ENCODE peak calls at places on chromosome 21, in nine cellular contexts. One of them, this sample, is unnamed.

GRCh38 chr21:32137266-32137665 is 141.6 kb downstream of the MIS18A start:
- DNase-seq in SK-N-MC: peak; percentile 10
- DNase-seq in naive thymus-derived CD4-positive, alpha-beta T cell: no peak
- DNase-seq in thyroid gland: no peak
- DNase-seq in uterus: no peak
- DNase-seq in fibroblast of lung: no peak
- DNase-seq in IMR-90: no peak
- DNase-seq in CD8-positive, alpha-beta memory T cell: no peak
- DNase-seq in Peyer's patch: no peak
- DNase-seq in this sample: peak; percentile 23

GRCh38 chr21:35163381-35163780 is 114.3 kb upstream of the RUNX1 start:
- DNase-seq in SK-N-MC: no peak
- DNase-seq in naive thymus-derived CD4-positive, alpha-beta T cell: no peak
- DNase-seq in thyroid gland: no peak
- DNase-seq in uterus: no peak
- DNase-seq in fibroblast of lung: peak; percentile 28
- DNase-seq in IMR-90: peak; percentile 59
- DNase-seq in CD8-positive, alpha-beta memory T cell: no peak
- DNase-seq in Peyer's patch: no peak
- DNase-seq in this sample: no peak

GRCh38 chr21:35643176-35643575 is 417.1 kb downstream of the SETD4 start:
- DNase-seq in SK-N-MC: no peak
- DNase-seq in naive thymus-derived CD4-positive, alpha-beta T cell: no peak
- DNase-seq in thyroid gland: no peak
- DNase-seq in uterus: no peak
- DNase-seq in fibroblast of lung: peak; percentile 42
- DNase-seq in IMR-90: peak; percentile 39
- DNase-seq in CD8-positive, alpha-beta memory T cell: no peak
- DNase-seq in Peyer's patch: no peak
- DNase-seq in this sample: no peak

GRCh38 chr21:41962425-41962966 is 8.7 kb upstream of the C2CD2 start:
- DNase-seq in SK-N-MC: no peak
- DNase-seq in naive thymus-derived CD4-positive, alpha-beta T cell: no peak
- DNase-seq in thyroid gland: no peak
- DNase-seq in uterus: no peak
- DNase-seq in fibroblast of lung: no peak
- DNase-seq in IMR-90: no peak
- DNase-seq in CD8-positive, alpha-beta memory T cell: no peak
- DNase-seq in Peyer's patch: no peak
- DNase-seq in this sample: no peak

GRCh38 chr21:31446206-31446900 is 102.3 kb upstream of the TIAM1 start:
- DNase-seq in SK-N-MC: no peak
- DNase-seq in naive thymus-derived CD4-positive, alpha-beta T cell: peak; percentile 66
- DNase-seq in thyroid gland: no peak
- DNase-seq in uterus: no peak
- DNase-seq in fibroblast of lung: no peak
- DNase-seq in IMR-90: no peak
- DNase-seq in CD8-positive, alpha-beta memory T cell: no peak
- DNase-seq in Peyer's patch: peak; percentile 32
- DNase-seq in this sample: no peak

GRCh38 chr21:41171210-41171609 is 3.2 kb downstream of the BACE2 start:
- DNase-seq in SK-N-MC: no peak
- DNase-seq in naive thymus-derived CD4-positive, alpha-beta T cell: no peak
- DNase-seq in thyroid gland: peak; percentile 84
- DNase-seq in uterus: no peak
- DNase-seq in fibroblast of lung: no peak
- DNase-seq in IMR-90: no peak
- DNase-seq in CD8-positive, alpha-beta memory T cell: no peak
- DNase-seq in Peyer's patch: no peak
- DNase-seq in this sample: no peak

GRCh38 chr21:24225432-24225831 is 1381.8 kb downstream of the MRPL39 start:
- DNase-seq in SK-N-MC: no peak
- DNase-seq in naive thymus-derived CD4-positive, alpha-beta T cell: no peak
- DNase-seq in thyroid gland: no peak
- DNase-seq in uterus: no peak
- DNase-seq in fibroblast of lung: peak; percentile 26
- DNase-seq in IMR-90: peak; percentile 87
- DNase-seq in CD8-positive, alpha-beta memory T cell: no peak
- DNase-seq in Peyer's patch: no peak
- DNase-seq in this sample: peak; percentile 4

GRCh38 chr21:30194701-30195299 is 21.1 kb downstream of the CLDN8 start:
- DNase-seq in SK-N-MC: peak; percentile 56
- DNase-seq in naive thymus-derived CD4-positive, alpha-beta T cell: no peak
- DNase-seq in thyroid gland: no peak
- DNase-seq in uterus: no peak
- DNase-seq in fibroblast of lung: peak; percentile 15
- DNase-seq in IMR-90: no peak
- DNase-seq in CD8-positive, alpha-beta memory T cell: no peak
- DNase-seq in Peyer's patch: no peak
- DNase-seq in this sample: peak; percentile 31

GRCh38 chr21:31570824-31571425 is 88.6 kb upstream of the SOD1 start:
- DNase-seq in SK-N-MC: no peak
- DNase-seq in naive thymus-derived CD4-positive, alpha-beta T cell: no peak
- DNase-seq in thyroid gland: no peak
- DNase-seq in uterus: no peak
- DNase-seq in fibroblast of lung: no peak
- DNase-seq in IMR-90: no peak
- DNase-seq in CD8-positive, alpha-beta memory T cell: no peak
- DNase-seq in Peyer's patch: no peak
- DNase-seq in this sample: no peak

GRCh38 chr21:33686386-33686785 is 44.1 kb downstream of the ITSN1 start:
- DNase-seq in SK-N-MC: no peak
- DNase-seq in naive thymus-derived CD4-positive, alpha-beta T cell: no peak
- DNase-seq in thyroid gland: no peak
- DNase-seq in uterus: no peak
- DNase-seq in fibroblast of lung: no peak
- DNase-seq in IMR-90: no peak
- DNase-seq in CD8-positive, alpha-beta memory T cell: no peak
- DNase-seq in Peyer's patch: no peak
- DNase-seq in this sample: no peak

GRCh38 chr21:15028186-15028585 is 36.6 kb downstream of the NRIP1 start:
- DNase-seq in SK-N-MC: peak; percentile 89
- DNase-seq in naive thymus-derived CD4-positive, alpha-beta T cell: no peak
- DNase-seq in thyroid gland: no peak
- DNase-seq in uterus: no peak
- DNase-seq in fibroblast of lung: no peak
- DNase-seq in IMR-90: no peak
- DNase-seq in CD8-positive, alpha-beta memory T cell: no peak
- DNase-seq in Peyer's patch: no peak
- DNase-seq in this sample: no peak

GRCh38 chr21:38661296-38662223 is 144.2 kb upstream of the ETS2 start:
- DNase-seq in SK-N-MC: no peak
- DNase-seq in naive thymus-derived CD4-positive, alpha-beta T cell: peak; percentile 2
- DNase-seq in thyroid gland: peak; percentile 10
- DNase-seq in uterus: peak; percentile 31
- DNase-seq in fibroblast of lung: peak; percentile 80
- DNase-seq in IMR-90: peak; percentile 62
- DNase-seq in CD8-positive, alpha-beta memory T cell: no peak
- DNase-seq in Peyer's patch: no peak
- DNase-seq in this sample: no peak

GRCh38 chr21:35428489-35428888 is 379.4 kb upstream of the RUNX1 start:
- DNase-seq in SK-N-MC: no peak
- DNase-seq in naive thymus-derived CD4-positive, alpha-beta T cell: peak; percentile 68
- DNase-seq in thyroid gland: no peak
- DNase-seq in uterus: no peak
- DNase-seq in fibroblast of lung: no peak
- DNase-seq in IMR-90: no peak
- DNase-seq in CD8-positive, alpha-beta memory T cell: no peak
- DNase-seq in Peyer's patch: no peak
- DNase-seq in this sample: peak; percentile 74

GRCh38 chr21:26447932-26448331 is 125.2 kb downstream of the CYYR1 start:
- DNase-seq in SK-N-MC: no peak
- DNase-seq in naive thymus-derived CD4-positive, alpha-beta T cell: no peak
- DNase-seq in thyroid gland: no peak
- DNase-seq in uterus: no peak
- DNase-seq in fibroblast of lung: no peak
- DNase-seq in IMR-90: no peak
- DNase-seq in CD8-positive, alpha-beta memory T cell: no peak
- DNase-seq in Peyer's patch: no peak
- DNase-seq in this sample: no peak

GRCh38 chr21:46092811-46093667 is 4.9 kb upstream of the COL6A2 start:
- DNase-seq in SK-N-MC: no peak
- DNase-seq in naive thymus-derived CD4-positive, alpha-beta T cell: no peak
- DNase-seq in thyroid gland: no peak
- DNase-seq in uterus: peak; percentile 71
- DNase-seq in fibroblast of lung: no peak
- DNase-seq in IMR-90: no peak
- DNase-seq in CD8-positive, alpha-beta memory T cell: no peak
- DNase-seq in Peyer's patch: no peak
- DNase-seq in this sample: no peak

GRCh38 chr21:46091631-46092025 is 6.3 kb upstream of the COL6A2 start:
- DNase-seq in SK-N-MC: no peak
- DNase-seq in naive thymus-derived CD4-positive, alpha-beta T cell: no peak
- DNase-seq in thyroid gland: no peak
- DNase-seq in uterus: no peak
- DNase-seq in fibroblast of lung: no peak
- DNase-seq in IMR-90: peak; percentile 74
- DNase-seq in CD8-positive, alpha-beta memory T cell: no peak
- DNase-seq in Peyer's patch: no peak
- DNase-seq in this sample: no peak

GRCh38 chr21:46092026-46092764 is 5.7 kb upstream of the COL6A2 start:
- DNase-seq in SK-N-MC: no peak
- DNase-seq in naive thymus-derived CD4-positive, alpha-beta T cell: no peak
- DNase-seq in thyroid gland: no peak
- DNase-seq in uterus: peak; percentile 85
- DNase-seq in fibroblast of lung: peak; percentile 99
- DNase-seq in IMR-90: peak; percentile 99
- DNase-seq in CD8-positive, alpha-beta memory T cell: no peak
- DNase-seq in Peyer's patch: no peak
- DNase-seq in this sample: no peak

GRCh38 chr21:46089285-46089684 is 8.6 kb upstream of the COL6A2 start:
- DNase-seq in SK-N-MC: no peak
- DNase-seq in naive thymus-derived CD4-positive, alpha-beta T cell: no peak
- DNase-seq in thyroid gland: no peak
- DNase-seq in uterus: no peak
- DNase-seq in fibroblast of lung: no peak
- DNase-seq in IMR-90: no peak
- DNase-seq in CD8-positive, alpha-beta memory T cell: no peak
- DNase-seq in Peyer's patch: no peak
- DNase-seq in this sample: no peak

GRCh38 chr21:46091118-46091517 is 6.8 kb upstream of the COL6A2 start:
- DNase-seq in SK-N-MC: no peak
- DNase-seq in naive thymus-derived CD4-positive, alpha-beta T cell: no peak
- DNase-seq in thyroid gland: no peak
- DNase-seq in uterus: no peak
- DNase-seq in fibroblast of lung: no peak
- DNase-seq in IMR-90: no peak
- DNase-seq in CD8-positive, alpha-beta memory T cell: no peak
- DNase-seq in Peyer's patch: no peak
- DNase-seq in this sample: no peak
- H3K27ac ChIP-seq in SK-N-MC: no peak overlapping the region
- H3K27ac ChIP-seq in naive thymus-derived CD4-positive, alpha-beta T cell: no peak overlapping the region
- H3K27ac ChIP-seq in thyroid gland: no peak overlapping the region
- H3K27ac ChIP-seq in uterus: peak overlapping the region; percentile 99
- H3K27ac ChIP-seq in fibroblast of lung: peak overlapping the region; percentile 91
- H3K27ac ChIP-seq in IMR-90: peak overlapping the region; percentile 92
- H3K27ac ChIP-seq in CD8-positive, alpha-beta memory T cell: no peak overlapping the region
- H3K27ac ChIP-seq in Peyer's patch: peak overlapping the region; percentile 75
- H3K27ac ChIP-seq in this sample: no peak overlapping the region

DNA sequence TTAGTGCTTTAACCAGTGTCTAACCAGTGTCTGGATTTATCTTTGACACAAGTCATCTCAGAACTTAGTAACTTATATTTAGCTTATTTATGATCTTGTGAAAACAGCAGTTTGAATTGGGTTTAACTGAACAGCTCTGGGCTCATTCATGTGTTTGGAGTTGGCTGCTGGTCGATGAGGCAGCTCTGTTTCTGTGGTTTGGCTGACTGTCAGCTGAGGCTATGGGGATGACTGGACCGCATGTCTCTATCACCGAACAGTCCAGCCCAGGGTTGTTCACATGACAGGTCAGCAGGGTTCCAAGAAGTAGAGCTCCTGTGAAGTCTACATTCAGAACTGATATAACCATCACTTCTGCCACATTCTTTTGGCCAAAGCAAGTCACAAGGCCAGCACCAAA is 29.1 kb upstream of the C21orf91 start:
- DNase-seq in SK-N-MC: no peak
- DNase-seq in naive thymus-derived CD4-positive, alpha-beta T cell: no peak
- DNase-seq in thyroid gland: no peak
- DNase-seq in uterus: peak; percentile 36
- DNase-seq in fibroblast of lung: peak; percentile 97
- DNase-seq in IMR-90: peak; percentile 97
- DNase-seq in CD8-positive, alpha-beta memory T cell: no peak
- DNase-seq in Peyer's patch: no peak
- DNase-seq in this sample: peak; percentile 26
- H3K4me3 ChIP-seq in SK-N-MC: no peak overlapping the region
- H3K4me3 ChIP-seq in naive thymus-derived CD4-positive, alpha-beta T cell: no peak overlapping the region
- H3K4me3 ChIP-seq in thyroid gland: no peak overlapping the region
- H3K4me3 ChIP-seq in uterus: no peak overlapping the region
- H3K4me3 ChIP-seq in fibroblast of lung: no peak overlapping the region
- H3K4me3 ChIP-seq in IMR-90: no peak overlapping the region
- H3K4me3 ChIP-seq in CD8-positive, alpha-beta memory T cell: no peak overlapping the region
- H3K4me3 ChIP-seq in Peyer's patch: no peak overlapping the region
- H3K4me3 ChIP-seq in this sample: no peak overlapping the region

GRCh38 chr21:43688906-43689305 is 29.5 kb downstream of the RRP1B start:
- DNase-seq in SK-N-MC: no peak
- DNase-seq in naive thymus-derived CD4-positive, alpha-beta T cell: no peak
- DNase-seq in thyroid gland: no peak
- DNase-seq in uterus: no peak
- DNase-seq in fibroblast of lung: no peak
- DNase-seq in IMR-90: no peak
- DNase-seq in CD8-positive, alpha-beta memory T cell: no peak
- DNase-seq in Peyer's patch: no peak
- DNase-seq in this sample: no peak
- H3K36me3 ChIP-seq in SK-N-MC: peaks cover 81% of the 10 kb centered on the region
- H3K36me3 ChIP-seq in naive thymus-derived CD4-positive, alpha-beta T cell: peaks cover 69% of the 10 kb centered on the region
- H3K36me3 ChIP-seq in thyroid gland: peaks cover 84% of the 10 kb centered on the region
- H3K36me3 ChIP-seq in uterus: no peaks in the 10 kb centered on the region
- H3K36me3 ChIP-seq in fibroblast of lung: peaks cover 23% of the 10 kb centered on the region
- H3K36me3 ChIP-seq in IMR-90: peaks cover 76% of the 10 kb centered on the region
- H3K36me3 ChIP-seq in CD8-positive, alpha-beta memory T cell: peaks cover 52% of the 10 kb centered on the region
- H3K36me3 ChIP-seq in Peyer's patch: peaks cover 2% of the 10 kb centered on the region
- H3K36me3 ChIP-seq in this sample: peaks cover 89% of the 10 kb centered on the region

DNA sequence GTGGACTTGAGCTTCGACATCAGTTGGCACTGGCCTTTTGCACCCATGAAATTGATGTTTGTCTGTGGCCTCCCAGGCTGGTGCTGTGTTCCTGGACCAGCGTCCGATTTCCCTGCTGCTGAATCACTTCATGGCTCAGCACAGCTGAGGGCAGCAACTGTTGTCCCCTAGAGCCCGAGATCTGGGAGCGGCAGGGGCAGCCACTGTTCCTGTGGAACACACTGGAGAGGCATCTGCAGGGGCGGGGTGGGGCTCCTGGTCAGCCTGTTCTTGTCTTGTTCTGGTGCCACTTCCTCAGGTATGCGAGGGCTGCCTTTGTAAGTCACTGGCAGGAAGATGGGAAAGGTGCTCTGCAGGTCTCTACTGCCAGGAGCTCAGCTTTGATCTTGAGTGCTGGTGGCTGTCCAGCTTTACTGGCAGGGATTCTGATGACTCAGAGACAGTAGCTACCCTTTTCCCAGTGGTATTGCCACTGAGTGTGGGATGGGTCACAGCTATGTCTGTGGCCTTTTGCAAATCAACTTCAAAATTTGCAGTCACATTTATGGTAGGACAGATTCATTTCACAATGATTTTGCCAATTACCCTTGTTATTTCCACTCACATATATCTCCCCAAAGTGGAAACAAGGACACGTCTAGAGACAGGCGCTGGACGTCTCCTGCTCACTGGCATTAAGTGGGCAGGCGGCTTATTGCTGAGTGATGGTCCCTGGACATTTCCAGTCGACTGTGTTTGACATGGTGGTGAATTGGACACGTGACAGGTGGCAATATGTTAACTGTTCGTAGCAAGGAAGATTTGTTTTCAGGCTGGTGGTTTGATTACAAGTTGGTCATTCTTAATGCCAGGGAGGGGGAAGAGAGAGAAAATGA is 15.3 kb downstream of the AGPAT3 start:
- DNase-seq in SK-N-MC: no peak
- DNase-seq in naive thymus-derived CD4-positive, alpha-beta T cell: no peak
- DNase-seq in thyroid gland: peak; percentile 87
- DNase-seq in uterus: no peak
- DNase-seq in fibroblast of lung: no peak
- DNase-seq in IMR-90: peak; percentile 18
- DNase-seq in CD8-positive, alpha-beta memory T cell: no peak
- DNase-seq in Peyer's patch: no peak
- DNase-seq in this sample: peak; percentile 66
- H3K27ac ChIP-seq in SK-N-MC: no peak overlapping the region
- H3K27ac ChIP-seq in naive thymus-derived CD4-positive, alpha-beta T cell: no peak overlapping the region
- H3K27ac ChIP-seq in thyroid gland: no peak overlapping the region
- H3K27ac ChIP-seq in uterus: no peak overlapping the region
- H3K27ac ChIP-seq in fibroblast of lung: no peak overlapping the region
- H3K27ac ChIP-seq in IMR-90: no peak overlapping the region
- H3K27ac ChIP-seq in CD8-positive, alpha-beta memory T cell: no peak overlapping the region
- H3K27ac ChIP-seq in Peyer's patch: no peak overlapping the region
- H3K27ac ChIP-seq in this sample: peak overlapping the region; percentile 28

This sample was measured in SJCRH30.